ENCODE peak calls at places on chromosomes 3 and 15, in six cellular contexts. P is lower leg skin, T is fibroblast of mammary gland, Y is tibial artery, E is lower lobe of right lung, H is Peyer's patch. I is an unnamed sample.

GRCh38 chr3:85821130-85821756 is 862.5 kb downstream of the CADM2 start:
- DNase-seq in P (no peak), T (no peak), Y (no peak), E (no peak), H (no peak), I (no peak)

GRCh38 chr3:95356764-95357501 is 1294.1 kb downstream of the NSUN3 start:
- DNase-seq in P (no peak), T (no peak), Y (no peak), E (no peak), H (no peak), I (no peak)

GRCh38 chr3:100523050-100523760 is 30.8 kb downstream of the TMEM45A start:
- DNase-seq in P (no peak), T (no peak), Y (no peak), E (no peak), H (no peak), I (no peak)

GRCh38 chr3:195539479-195539878 is 3.6 kb downstream of the PPP1R2 start:
- DNase-seq in P (no peak), T (no peak), Y (no peak), E (no peak), H (no peak), I (no peak)

GRCh38 chr3:112390783-112391641 is 58.1 kb downstream of the CD200 start:
- DNase-seq in P (no peak), T (peak), Y (no peak), E (no peak), H (no peak), I (peak)

GRCh38 chr3:173058229-173058628 is 82.8 kb downstream of the SPATA16 start:
- DNase-seq in P (no peak), T (no peak), Y (no peak), E (no peak), H (no peak), I (no peak)

GRCh38 chr3:56894912-56895431 is 93.2 kb upstream of the ARHGEF3 start:
- DNase-seq in P (no peak), T (peak), Y (no peak), E (no peak), H (no peak), I (no peak)

GRCh38 chr15:61396235-61396927 is 167.3 kb upstream of the RORA start:
- DNase-seq in P (no peak), T (peak), Y (no peak), E (no peak), H (no peak), I (no peak)

GRCh38 chr15:51731549-51732267 is 5.7 kb downstream of the LYSMD2 start:
- DNase-seq in P (no peak), T (peak), Y (no peak), E (no peak), H (peak), I (no peak)

GRCh38 chr3:38359038-38359437 is 12.5 kb downstream of the XYLB start:
- DNase-seq in P (peak), T (no peak), Y (no peak), E (no peak), H (no peak), I (no peak)

GRCh38 chr3:135965506-135966348 is at the start of gene PPP2R3A:
- DNase-seq in P (peak), T (peak), Y (peak), E (peak), H (peak), I (no peak)

GRCh38 chr15:77685082-77685815 is 52.5 kb upstream of the LINGO1 start:
- DNase-seq in P (no peak), T (no peak), Y (no peak), E (no peak), H (no peak), I (no peak)
- H3K4me3 ChIP-seq in P (no peak), T (no peak), Y (no peak), E (no peak), H (no peak), I (no peak)

DNA sequence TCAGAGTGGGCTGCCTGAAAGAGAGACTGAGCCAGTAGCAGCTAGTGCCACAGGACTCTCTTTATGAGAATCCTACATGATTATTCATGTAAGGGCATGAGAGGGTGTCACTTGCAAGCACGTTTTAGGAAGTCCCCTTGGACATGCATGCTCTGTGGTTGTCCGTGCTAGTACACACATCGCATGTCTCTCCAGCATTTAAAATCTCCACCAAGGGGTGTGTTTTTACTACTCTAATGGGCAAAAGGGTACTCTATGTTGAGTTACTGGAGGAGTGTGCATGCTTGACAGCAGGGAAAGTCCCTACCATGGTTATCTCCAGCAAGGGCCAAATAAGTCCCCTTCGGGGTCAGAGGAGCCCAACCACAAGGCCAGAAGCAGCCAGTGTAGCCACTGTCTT is 70.7 kb downstream of the DCLK3 start:
- DNase-seq in P (no peak), T (no peak), Y (no peak), E (no peak), H (no peak), I (no peak)
- TF ChIP-seq CTCF in P (no peak), T (no peak), Y (no peak), E (no peak), H (no peak), I (no peak)

DNA sequence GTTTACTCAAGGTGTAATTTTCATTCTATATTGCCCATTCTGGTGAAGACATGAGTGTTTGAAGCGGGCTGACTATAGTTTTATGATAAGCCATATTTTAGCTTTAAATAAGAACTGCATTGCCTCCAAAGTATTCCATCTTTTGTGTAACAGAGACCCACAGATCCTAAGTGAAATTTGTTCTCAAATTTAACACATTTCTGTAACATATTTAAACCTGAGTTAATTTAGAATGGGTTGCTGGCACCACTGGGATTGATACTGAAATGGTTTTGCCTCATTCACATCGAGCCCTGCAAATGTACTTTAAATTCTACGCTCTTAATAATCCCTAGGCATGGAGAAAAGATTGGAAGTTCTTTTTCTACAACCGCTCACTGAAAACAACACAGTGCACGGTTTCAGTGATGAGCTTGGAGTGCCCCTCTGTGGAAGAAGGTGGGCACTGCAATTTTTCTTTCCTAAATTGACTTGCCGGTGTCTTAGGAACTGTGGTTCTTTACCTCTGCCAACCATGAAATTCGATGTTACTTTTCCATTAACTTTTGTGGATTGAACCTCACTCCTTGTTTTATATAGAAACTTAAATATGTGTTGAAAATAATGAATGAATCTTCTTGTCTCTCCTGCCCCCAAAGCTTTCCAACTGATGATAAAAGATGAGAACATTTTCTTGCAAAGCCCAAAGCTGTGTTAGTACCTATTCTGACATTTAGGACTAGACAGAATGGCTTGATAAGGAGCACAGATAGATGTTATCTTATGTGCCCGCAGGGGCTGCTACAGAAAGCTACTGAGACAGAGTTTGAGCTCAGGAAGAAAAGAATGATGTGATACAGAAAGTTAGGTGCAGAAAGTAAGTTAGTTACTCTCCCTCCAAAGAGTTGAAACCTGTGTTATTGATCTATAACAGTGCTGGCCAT is 109.7 kb upstream of the ATP11B start:
- DNase-seq in P (no peak), T (peak), Y (peak), E (no peak), H (peak), I (peak)
- H3K4me3 ChIP-seq in P (no peak), T (no peak), Y (peak), E (peak), H (peak), I (no peak)

DNA sequence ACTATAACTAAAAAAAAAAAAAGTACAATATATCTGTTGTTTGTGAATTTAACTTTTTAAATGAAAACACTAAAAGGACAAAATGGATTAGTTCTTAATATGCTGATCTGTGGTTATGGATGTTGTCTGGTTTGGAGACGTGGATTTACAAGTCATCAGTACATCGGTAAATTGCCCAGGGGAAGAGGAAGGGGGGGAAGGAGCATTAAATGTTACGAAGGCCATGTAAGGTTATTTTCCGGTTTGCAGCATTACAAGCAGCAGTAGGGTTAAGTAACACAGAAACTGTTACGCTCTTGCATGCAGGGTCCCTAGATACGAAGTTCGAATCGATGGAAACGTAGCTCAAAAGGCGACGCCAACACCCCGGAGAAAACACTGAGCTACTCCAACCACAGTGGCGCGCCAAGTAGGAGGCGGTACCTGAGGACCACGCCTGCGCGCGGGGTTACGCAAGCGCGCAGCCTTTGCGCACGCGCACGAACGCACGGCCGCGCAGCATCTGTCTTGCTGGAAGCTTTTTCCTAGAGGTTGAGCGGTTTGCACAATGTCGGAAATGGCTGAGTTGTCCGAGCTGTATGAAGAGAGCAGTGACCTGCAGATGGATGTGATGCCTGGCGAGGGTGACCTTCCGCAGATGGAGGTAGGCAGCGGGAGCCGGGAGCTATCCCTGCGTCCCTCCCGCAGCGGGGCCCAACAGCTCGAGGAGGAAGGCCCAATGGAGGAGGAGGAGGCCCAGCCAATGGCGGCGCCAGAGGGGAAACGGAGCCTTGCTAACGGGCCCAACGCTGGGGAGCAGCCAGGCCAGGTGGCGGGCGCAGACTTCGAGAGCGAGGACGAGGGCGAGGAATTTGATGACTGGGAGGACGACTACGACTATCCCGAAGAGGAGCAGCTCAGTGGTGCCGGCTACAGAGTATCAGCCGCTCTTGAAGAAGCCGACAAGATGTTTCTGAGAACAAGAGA is at the start of gene EID1:
- DNase-seq in P (peak), T (peak), Y (peak), E (peak), H (peak), I (peak)
- TF ChIP-seq CTCF in P (no peak), T (no peak), Y (no peak), E (no peak), H (no peak), I (no peak)

DNA sequence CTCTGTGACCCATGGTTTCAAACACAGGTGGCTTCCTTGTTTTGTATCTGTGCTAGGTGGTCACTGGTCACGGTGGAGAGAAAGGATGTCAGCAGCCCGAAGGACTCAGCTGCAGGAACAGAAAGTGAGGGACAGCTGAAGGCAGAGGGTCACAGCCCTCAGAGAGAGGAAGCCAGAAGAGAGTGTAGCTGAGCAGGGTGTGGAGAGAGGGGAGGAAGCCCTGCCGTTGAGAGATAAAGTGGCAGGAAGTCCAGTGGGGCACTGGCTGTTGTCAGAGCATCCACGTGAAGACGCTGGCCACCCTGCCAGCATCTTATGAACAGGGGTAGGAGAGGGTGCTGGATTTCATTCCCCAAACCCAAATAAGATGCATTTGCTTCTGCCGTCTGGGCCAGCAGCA is 36.9 kb downstream of the LIMD1 start:
- DNase-seq in P (no peak), T (no peak), Y (no peak), E (no peak), H (no peak), I (no peak)
- H3K4me3 ChIP-seq in P (no peak), T (no peak), Y (no peak), E (no peak), H (no peak), I (no peak)

GRCh38 chr15:97875513-97876285 is 84.8 kb upstream of the ARRDC4 start:
- DNase-seq in P (no peak), T (no peak), Y (no peak), E (peak), H (no peak), I (no peak)
- TF ChIP-seq CTCF in P (no peak), T (no peak), Y (no peak), E (peak), H (no peak), I (no peak)

GRCh38 chr3:197994736-197995135 is 34.7 kb downstream of the LMLN start:
- DNase-seq in P (no peak), T (no peak), Y (no peak), E (no peak), H (no peak), I (no peak)

GRCh38 chr3:197989651-197990050 is 29.6 kb downstream of the LMLN start:
- DNase-seq in P (no peak), T (no peak), Y (no peak), E (no peak), H (no peak), I (no peak)
- H3K4me3 ChIP-seq in P (no peak), T (no peak), Y (no peak), E (no peak), H (no peak), I (no peak)

DNA sequence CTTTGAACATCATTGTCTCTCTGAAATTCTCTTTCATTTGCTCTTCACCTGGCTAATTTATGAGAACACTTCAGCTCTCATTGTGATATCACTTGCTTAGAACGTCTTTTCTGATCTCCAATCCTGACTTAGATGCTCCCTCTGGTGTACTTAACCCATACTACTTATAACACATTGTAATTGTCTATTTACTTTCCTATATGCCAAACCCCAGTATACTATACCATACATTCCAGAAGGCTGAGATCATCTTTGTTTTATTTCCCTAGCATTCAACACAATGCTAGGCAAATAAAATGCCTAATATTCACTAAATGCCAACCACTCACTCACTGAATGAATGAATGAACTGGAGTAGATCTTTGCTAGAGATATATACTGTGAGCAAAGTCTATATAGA is 27.0 kb upstream of the PEX5L start:
- DNase-seq in P (no peak), T (no peak), Y (no peak), E (no peak), H (no peak), I (no peak)
- TF ChIP-seq CTCF in P (no peak), T (no peak), Y (no peak), E (no peak), H (no peak), I (no peak)

GRCh38 chr3:35664460-35664919 is 25.2 kb downstream of the ARPP21 start:
- DNase-seq in P (peak), T (peak), Y (no peak), E (peak), H (no peak), I (no peak)
- H3K4me3 ChIP-seq in P (no peak), T (no peak), Y (peak), E (no peak), H (no peak), I (no peak)

DNA sequence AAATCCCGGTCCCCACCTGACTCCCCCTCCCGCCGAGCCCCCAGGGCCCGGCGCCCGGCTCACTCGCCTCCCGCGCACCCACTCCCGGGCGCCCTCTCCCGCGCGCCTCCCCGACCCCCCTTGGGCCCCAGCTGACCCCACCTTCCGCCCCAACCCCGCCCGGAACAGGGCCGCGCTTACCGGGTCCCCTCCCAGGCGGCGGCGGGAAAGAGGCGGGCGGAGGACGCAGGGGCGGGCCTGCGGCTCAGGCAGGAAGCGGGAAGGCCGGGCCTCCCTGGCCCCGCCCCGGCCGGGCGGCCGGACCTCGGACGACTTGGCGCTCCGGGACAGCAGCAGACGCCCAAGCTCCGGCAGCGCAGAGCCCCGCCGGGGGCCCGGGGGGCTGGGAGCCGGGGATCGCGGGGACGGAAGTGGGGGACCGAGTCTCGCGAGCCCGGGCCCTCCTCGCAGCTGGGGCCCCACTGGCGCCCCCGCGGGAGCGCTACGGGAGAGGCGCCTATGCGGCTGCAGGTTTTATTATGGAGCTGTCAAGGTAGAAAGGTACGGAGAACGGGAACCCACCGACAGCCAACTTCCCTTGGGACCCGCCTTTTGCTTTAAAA is at the start of gene SLC41A3:
- DNase-seq in P (peak), T (peak), Y (peak), E (peak), H (peak), I (peak)
- TF ChIP-seq CTCF in P (no peak), T (no peak), Y (peak), E (peak), H (peak), I (peak)

I was measured in HFF-Myc.